ENCODE peak calls at places on chromosomes 3 and 15, in five cellular contexts. G is CD4-positive, alpha-beta memory T cell; T is IMR-90; I is A549; V is transverse colon. D is an unnamed sample. For H3K9me3, the result is how much of the 10 kb centered on the place peaks cover.

GRCh38 chr15:98599911-98600685 is 48.2 kb upstream of the IGF1R start:
- DNase-seq in T (peak), I (no peak), V (peak), G (peak), D (no peak)

GRCh38 chr15:99504071-99504822 is 61.5 kb upstream of the MEF2A start:
- DNase-seq in V (no peak), I (no peak), T (no peak), G (no peak), D (no peak)

GRCh38 chr3:72663429-72663828 is 184.8 kb downstream of the SHQ1 start:
- DNase-seq in I (no peak), T (no peak), V (no peak), G (no peak), D (no peak)

GRCh38 chr3:129282727-129283327 is 4.2 kb downstream of the HMCES start:
- DNase-seq in I (no peak), G (peak), T (peak), V (no peak), D (no peak)

GRCh38 chr3:194323785-194324735 is 27.1 kb downstream of the CPN2 start:
- DNase-seq in T (peak), V (peak), G (peak), I (peak), D (peak)

GRCh38 chr3:53531749-53532148 is 37.3 kb downstream of the CACNA1D start:
- DNase-seq in V (no peak), G (no peak), T (no peak), I (no peak), D (peak)

GRCh38 chr15:57527382-57528091 is 64.2 kb upstream of the MYZAP start:
- DNase-seq in V (no peak), I (peak), G (peak), T (peak), D (peak)

GRCh38 chr3:165464736-165465135 is 268.6 kb upstream of the SLITRK3 start:
- DNase-seq in V (no peak), G (no peak), I (no peak), T (peak), D (no peak)

GRCh38 chr3:78221300-78221699 is 1181.4 kb downstream of the ROBO2 start:
- DNase-seq in G (no peak), I (no peak), T (no peak), V (no peak), D (no peak)

GRCh38 chr3:180421221-180421620 is 180.7 kb upstream of the TTC14 start:
- DNase-seq in G (no peak), T (peak), V (no peak), I (no peak), D (no peak)

GRCh38 chr15:85690546-85691226 is 104.0 kb downstream of the KLHL25 start:
- DNase-seq in I (no peak), T (no peak), V (no peak), G (no peak), D (no peak)

GRCh38 chr15:27774191-27774590 is 324.9 kb downstream of the OCA2 start:
- DNase-seq in I (no peak), V (no peak), G (no peak), T (no peak), D (no peak)

GRCh38 chr3:10447110-10447509 is 58.3 kb downstream of the ATP2B2 start:
- DNase-seq in G (no peak), T (no peak), I (no peak), V (no peak), D (no peak)

GRCh38 chr3:25128735-25129134 is 299.3 kb upstream of the RARB start:
- DNase-seq in T (no peak), V (no peak), I (no peak), G (no peak), D (no peak)

GRCh38 chr3:46763178-46763577 is 45.5 kb upstream of the PRSS50 start:
- DNase-seq in G (no peak), T (no peak), I (no peak), V (no peak), D (no peak)
- H3K9me3 ChIP-seq in G (under half), T (under half), I (under half), V (under half), D (under half)

DNA sequence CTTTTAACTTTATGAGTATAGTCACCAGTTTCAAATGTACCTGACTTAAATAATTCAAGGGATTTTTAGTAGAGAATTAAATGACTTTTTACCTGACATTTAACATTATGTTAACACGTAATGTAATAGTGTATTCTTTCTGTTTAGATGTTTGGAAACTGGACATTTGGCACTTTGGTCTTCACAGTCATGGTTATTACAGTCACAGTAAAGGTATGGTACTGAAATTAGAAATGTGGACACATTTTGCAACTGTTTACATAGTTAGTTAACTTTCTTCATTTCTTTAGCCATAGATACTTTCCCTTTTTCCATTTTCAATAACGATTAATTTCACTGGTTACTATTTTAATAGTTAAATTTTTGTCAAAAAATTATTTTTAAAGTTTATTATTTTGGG is 83.8 kb downstream of the DCUN1D1 start:
- DNase-seq in T (no peak), I (no peak), V (no peak), G (no peak), D (no peak)
- H3K4me3 ChIP-seq in T (no peak), I (no peak), V (no peak), G (no peak), D (no peak)

GRCh38 chr3:44729384-44729910 is at the start of gene ZNF501:
- DNase-seq in G (peak), T (peak), V (peak), I (no peak), D (peak)
- H3K9me3 ChIP-seq in G (under half), T (half or more), V (half or more), I (half or more), D (under half)

GRCh38 chr3:32780071-32780734 is 37.6 kb upstream of the TRIM71 start:
- DNase-seq in V (no peak), G (no peak), I (no peak), T (no peak), D (peak)
- H3K4me3 ChIP-seq in V (no peak), G (no peak), I (peak), T (no peak), D (peak)